ENCODE peak calls at places on chromosomes 2 and 18, in ten cellular contexts. One of them, this sample, is unnamed.

GRCh38 chr2:179898873-179899272 is 37.5 kb upstream of the ZNF385B start:
- DNase-seq in fibroblast of pulmonary artery: peak
- DNase-seq in germinal center: peak
- DNase-seq in tibial artery: no peak
- DNase-seq in endothelial cell of umbilical vein: peak
- DNase-seq in HT1080: peak
- DNase-seq in NAMALWA: peak
- DNase-seq in PC-9: no peak
- DNase-seq in occipital lobe: no peak
- DNase-seq in midbrain: no peak
- DNase-seq in this sample: peak

GRCh38 chr2:222862068-222862914 is 1.5 kb downstream of the ACSL3 start:
- DNase-seq in fibroblast of pulmonary artery: peak
- DNase-seq in germinal center: no peak
- DNase-seq in tibial artery: no peak
- DNase-seq in endothelial cell of umbilical vein: no peak
- DNase-seq in HT1080: peak
- DNase-seq in NAMALWA: peak
- DNase-seq in PC-9: peak
- DNase-seq in occipital lobe: peak
- DNase-seq in midbrain: peak
- DNase-seq in this sample: peak

GRCh38 chr2:69915050-69915945 is at the start of gene MXD1:
- DNase-seq in fibroblast of pulmonary artery: no peak
- DNase-seq in germinal center: peak
- DNase-seq in tibial artery: peak
- DNase-seq in endothelial cell of umbilical vein: no peak
- DNase-seq in HT1080: no peak
- DNase-seq in NAMALWA: peak
- DNase-seq in PC-9: no peak
- DNase-seq in occipital lobe: no peak
- DNase-seq in midbrain: no peak
- DNase-seq in this sample: no peak

GRCh38 chr2:225274751-225275150 is 124.8 kb upstream of the NYAP2 start:
- DNase-seq in fibroblast of pulmonary artery: peak
- DNase-seq in germinal center: no peak
- DNase-seq in tibial artery: no peak
- DNase-seq in endothelial cell of umbilical vein: no peak
- DNase-seq in HT1080: peak
- DNase-seq in NAMALWA: peak
- DNase-seq in PC-9: no peak
- DNase-seq in occipital lobe: no peak
- DNase-seq in midbrain: no peak
- DNase-seq in this sample: peak

GRCh38 chr2:237695201-237695780 is 67.9 kb downstream of the LRRFIP1 start:
- DNase-seq in fibroblast of pulmonary artery: peak
- DNase-seq in germinal center: no peak
- DNase-seq in tibial artery: no peak
- DNase-seq in endothelial cell of umbilical vein: peak
- DNase-seq in HT1080: peak
- DNase-seq in NAMALWA: peak
- DNase-seq in PC-9: peak
- DNase-seq in occipital lobe: no peak
- DNase-seq in midbrain: no peak
- DNase-seq in this sample: peak

GRCh38 chr2:59182249-59182648 is 941.1 kb upstream of the FANCL start:
- DNase-seq in fibroblast of pulmonary artery: peak
- DNase-seq in germinal center: peak
- DNase-seq in tibial artery: no peak
- DNase-seq in endothelial cell of umbilical vein: no peak
- DNase-seq in HT1080: peak
- DNase-seq in NAMALWA: peak
- DNase-seq in PC-9: no peak
- DNase-seq in occipital lobe: no peak
- DNase-seq in midbrain: peak
- DNase-seq in this sample: peak

GRCh38 chr2:186068154-186068826 is 329.7 kb downstream of the FSIP2 start:
- DNase-seq in fibroblast of pulmonary artery: no peak
- DNase-seq in germinal center: no peak
- DNase-seq in tibial artery: no peak
- DNase-seq in endothelial cell of umbilical vein: no peak
- DNase-seq in HT1080: no peak
- DNase-seq in NAMALWA: no peak
- DNase-seq in PC-9: no peak
- DNase-seq in occipital lobe: no peak
- DNase-seq in midbrain: no peak
- DNase-seq in this sample: no peak

GRCh38 chr2:56473524-56473923 is 289.7 kb downstream of the CCDC85A start:
- DNase-seq in fibroblast of pulmonary artery: no peak
- DNase-seq in germinal center: no peak
- DNase-seq in tibial artery: no peak
- DNase-seq in endothelial cell of umbilical vein: no peak
- DNase-seq in HT1080: no peak
- DNase-seq in NAMALWA: no peak
- DNase-seq in PC-9: no peak
- DNase-seq in occipital lobe: no peak
- DNase-seq in midbrain: no peak
- DNase-seq in this sample: no peak

GRCh38 chr2:231380991-231381847 is 14.3 kb upstream of the B3GNT7 start:
- DNase-seq in fibroblast of pulmonary artery: no peak
- DNase-seq in germinal center: no peak
- DNase-seq in tibial artery: no peak
- DNase-seq in endothelial cell of umbilical vein: no peak
- DNase-seq in HT1080: no peak
- DNase-seq in NAMALWA: no peak
- DNase-seq in PC-9: no peak
- DNase-seq in occipital lobe: no peak
- DNase-seq in midbrain: no peak
- DNase-seq in this sample: no peak

GRCh38 chr18:23259701-23260661 is 124.7 kb downstream of the CABLES1 start:
- DNase-seq in fibroblast of pulmonary artery: peak
- DNase-seq in germinal center: peak
- DNase-seq in tibial artery: peak
- DNase-seq in endothelial cell of umbilical vein: peak
- DNase-seq in HT1080: peak
- DNase-seq in NAMALWA: peak
- DNase-seq in PC-9: peak
- DNase-seq in occipital lobe: no peak
- DNase-seq in midbrain: no peak
- DNase-seq in this sample: peak

GRCh38 chr18:58223717-58224424 is 179.8 kb downstream of the NEDD4L start:
- DNase-seq in fibroblast of pulmonary artery: peak
- DNase-seq in germinal center: no peak
- DNase-seq in tibial artery: no peak
- DNase-seq in endothelial cell of umbilical vein: peak
- DNase-seq in HT1080: peak
- DNase-seq in NAMALWA: no peak
- DNase-seq in PC-9: peak
- DNase-seq in occipital lobe: no peak
- DNase-seq in midbrain: no peak
- DNase-seq in this sample: no peak

GRCh38 chr2:10303174-10303633 is 500 bp downstream of the HPCAL1 start:
- DNase-seq in fibroblast of pulmonary artery: no peak
- DNase-seq in germinal center: peak
- DNase-seq in tibial artery: no peak
- DNase-seq in endothelial cell of umbilical vein: no peak
- DNase-seq in HT1080: no peak
- DNase-seq in NAMALWA: no peak
- DNase-seq in PC-9: no peak
- DNase-seq in occipital lobe: no peak
- DNase-seq in midbrain: peak
- DNase-seq in this sample: no peak

GRCh38 chr2:54526226-54526879 is 70.2 kb downstream of the SPTBN1 start:
- DNase-seq in fibroblast of pulmonary artery: no peak
- DNase-seq in germinal center: no peak
- DNase-seq in tibial artery: no peak
- DNase-seq in endothelial cell of umbilical vein: no peak
- DNase-seq in HT1080: no peak
- DNase-seq in NAMALWA: no peak
- DNase-seq in PC-9: no peak
- DNase-seq in occipital lobe: no peak
- DNase-seq in midbrain: no peak
- DNase-seq in this sample: no peak

GRCh38 chr2:25347205-25347815 is 5.6 kb upstream of the DNMT3A start:
- DNase-seq in fibroblast of pulmonary artery: no peak
- DNase-seq in germinal center: no peak
- DNase-seq in tibial artery: no peak
- DNase-seq in endothelial cell of umbilical vein: no peak
- DNase-seq in HT1080: peak
- DNase-seq in NAMALWA: no peak
- DNase-seq in PC-9: peak
- DNase-seq in occipital lobe: no peak
- DNase-seq in midbrain: no peak
- DNase-seq in this sample: peak

GRCh38 chr18:5600376-5601071 is 56.7 kb upstream of the EPB41L3 start:
- DNase-seq in fibroblast of pulmonary artery: peak
- DNase-seq in germinal center: no peak
- DNase-seq in tibial artery: no peak
- DNase-seq in endothelial cell of umbilical vein: peak
- DNase-seq in HT1080: peak
- DNase-seq in NAMALWA: peak
- DNase-seq in PC-9: no peak
- DNase-seq in occipital lobe: no peak
- DNase-seq in midbrain: peak
- DNase-seq in this sample: peak

GRCh38 chr2:120445431-120446143 is 99.7 kb downstream of the INHBB start:
- DNase-seq in fibroblast of pulmonary artery: peak
- DNase-seq in germinal center: no peak
- DNase-seq in tibial artery: no peak
- DNase-seq in endothelial cell of umbilical vein: no peak
- DNase-seq in HT1080: no peak
- DNase-seq in NAMALWA: no peak
- DNase-seq in PC-9: peak
- DNase-seq in occipital lobe: no peak
- DNase-seq in midbrain: no peak
- DNase-seq in this sample: no peak

GRCh38 chr2:134190062-134190806 is 63.6 kb upstream of the MGAT5 start:
- DNase-seq in fibroblast of pulmonary artery: no peak
- DNase-seq in germinal center: no peak
- DNase-seq in tibial artery: no peak
- DNase-seq in endothelial cell of umbilical vein: no peak
- DNase-seq in HT1080: no peak
- DNase-seq in NAMALWA: no peak
- DNase-seq in PC-9: no peak
- DNase-seq in occipital lobe: no peak
- DNase-seq in midbrain: peak
- DNase-seq in this sample: no peak

GRCh38 chr2:169361706-169362345 is 508 bp downstream of the LRP2 start:
- DNase-seq in fibroblast of pulmonary artery: no peak
- DNase-seq in germinal center: peak
- DNase-seq in tibial artery: no peak
- DNase-seq in endothelial cell of umbilical vein: peak
- DNase-seq in HT1080: no peak
- DNase-seq in NAMALWA: no peak
- DNase-seq in PC-9: no peak
- DNase-seq in occipital lobe: no peak
- DNase-seq in midbrain: peak
- DNase-seq in this sample: no peak